ENCODE peak calls at places on chromosome 1, in ten cellular contexts. D is astrocyte; I is GM23248; P is adipocyte; R is IMR-90; N is Caco-2; B is CD8-positive, alpha-beta memory T cell; V is kidney epithelial cell; U is CD4-positive, alpha-beta memory T cell; G is stomach. H is an unnamed sample.
A peak's percentile ranks its signal among the peaks of the same experiment; 100 is the strongest.

GRCh38 chr1:184792450-184792969 is 37.9 kb upstream of the EDEM3 start:
- DNase-seq in U (no peak), B (no peak), R (peak; percentile 99), G (peak; percentile 94), V (peak; percentile 93), D (peak; percentile 98), N (no peak), P (peak; percentile 84), I (peak; percentile 99), H (peak; percentile 73)

GRCh38 chr1:7280257-7280656 is 490.8 kb upstream of the VAMP3 start:
- DNase-seq in I (no peak), U (no peak), N (no peak), P (no peak), D (no peak), R (no peak), G (no peak), B (no peak), V (no peak), H (no peak)

GRCh38 chr1:110150330-110151174 is at the start of gene SLC6A17:
- DNase-seq in B (no peak), V (no peak), P (peak; percentile 69), D (peak; percentile 35), U (no peak), I (peak; percentile 91), N (no peak), R (peak; percentile 68), G (no peak), H (no peak)

GRCh38 chr1:61446531-61446991 is 278.4 kb downstream of the TM2D1 start:
- DNase-seq in R (no peak), B (no peak), D (peak; percentile 48), U (no peak), I (no peak), P (no peak), V (peak; percentile 51), G (no peak), N (no peak), H (no peak)

GRCh38 chr1:165414620-165415019 is 30.3 kb downstream of the RXRG start:
- DNase-seq in D (no peak), B (no peak), N (no peak), R (no peak), P (no peak), U (no peak), G (no peak), I (no peak), V (no peak), H (no peak)

GRCh38 chr1:25922633-25923567 is 16.7 kb upstream of the STMN1 start:
- DNase-seq in V (peak; percentile 21), I (peak; percentile 63), P (peak; percentile 52), U (peak; percentile 60), R (no peak), N (peak; percentile 50), B (peak; percentile 52), G (peak; percentile 30), D (peak; percentile 33), H (peak; percentile 71)

GRCh38 chr1:241716915-241717651 is 65.0 kb downstream of the WDR64 start:
- DNase-seq in V (no peak), N (no peak), I (peak; percentile 76), G (no peak), U (no peak), P (peak; percentile 11), D (peak; percentile 3), B (no peak), R (no peak), H (no peak)

GRCh38 chr1:236742421-236743160 is 52.5 kb upstream of the MTR start:
- DNase-seq in V (no peak), G (no peak), R (no peak), D (no peak), N (no peak), I (no peak), B (no peak), P (no peak), U (no peak), H (no peak)

GRCh38 chr1:150479370-150479769 is 7.8 kb upstream of the TARS2 start:
- DNase-seq in V (no peak), N (no peak), D (no peak), B (no peak), P (no peak), G (no peak), I (no peak), U (no peak), R (no peak), H (no peak)

GRCh38 chr1:150476754-150477153 is 10.5 kb upstream of the TARS2 start:
- DNase-seq in D (no peak), I (no peak), P (no peak), B (no peak), U (no peak), V (no peak), R (no peak), N (no peak), G (no peak), H (no peak)

GRCh38 chr1:150477320-150477719 is 9.9 kb upstream of the TARS2 start:
- DNase-seq in N (no peak), V (no peak), G (no peak), P (no peak), R (no peak), I (no peak), U (no peak), B (no peak), D (no peak), H (peak; percentile 40)

GRCh38 chr1:150477733-150478132 is 9.5 kb upstream of the TARS2 start:
- DNase-seq in N (no peak), B (no peak), P (peak; percentile 24), R (peak; percentile 85), V (no peak), U (no peak), D (peak; percentile 32), G (no peak), I (peak; percentile 18), H (no peak)

DNA sequence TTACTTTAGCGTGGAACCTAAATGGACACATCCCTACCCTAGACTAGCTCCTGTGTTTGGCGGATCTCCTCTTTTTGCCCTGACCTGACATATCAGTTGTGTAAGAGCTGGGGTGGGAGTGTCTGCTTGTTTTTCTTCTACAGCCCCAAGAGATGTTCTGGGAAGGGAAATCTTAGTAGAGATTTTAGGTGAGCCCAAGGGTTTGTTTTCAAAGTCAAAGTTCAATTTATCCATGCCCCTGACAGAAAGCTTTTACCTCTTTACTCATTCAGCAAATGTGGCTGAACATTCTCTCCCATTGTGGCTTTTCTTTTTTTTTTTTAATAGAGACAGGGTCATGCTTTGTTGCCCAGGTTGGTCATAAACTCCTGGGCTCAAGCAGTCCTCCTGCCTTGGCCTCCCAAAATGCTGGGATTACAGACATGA is 7.3 kb upstream of the TARS2 start:
- DNase-seq in P (no peak), I (no peak), D (no peak), G (no peak), R (no peak), B (no peak), U (no peak), V (no peak), N (no peak), H (no peak)
- H3K36me3 ChIP-seq in P (no peaks in the 10 kb centered on the region), I (no peaks in the 10 kb centered on the region), D (no peaks in the 10 kb centered on the region), G (no peaks in the 10 kb centered on the region), R (no peaks in the 10 kb centered on the region), B (no peaks in the 10 kb centered on the region), U (no peaks in the 10 kb centered on the region), V (no peaks in the 10 kb centered on the region), N (no peaks in the 10 kb centered on the region), H (no peaks in the 10 kb centered on the region)

GRCh38 chr1:10106241-10106640 is 73.5 kb downstream of the UBE4B start:
- DNase-seq in D (no peak), U (no peak), V (no peak), I (no peak), B (no peak), R (no peak), P (no peak), G (no peak), N (no peak), H (no peak)

GRCh38 chr1:10107985-10108663 is 75.4 kb downstream of the UBE4B start:
- DNase-seq in I (peak; percentile 69), P (peak; percentile 65), R (peak; percentile 85), V (peak; percentile 85), B (no peak), D (peak; percentile 98), N (no peak), G (no peak), U (no peak), H (no peak)

GRCh38 chr1:10105484-10105883 is 72.7 kb downstream of the UBE4B start:
- DNase-seq in N (no peak), I (no peak), R (no peak), P (no peak), V (no peak), G (no peak), U (no peak), D (no peak), B (no peak), H (peak; percentile 58)

GRCh38 chr1:10108948-10109347 is 76.2 kb downstream of the UBE4B start:
- DNase-seq in R (no peak), D (no peak), I (no peak), P (no peak), G (no peak), V (no peak), B (no peak), U (no peak), N (no peak), H (no peak)

DNA sequence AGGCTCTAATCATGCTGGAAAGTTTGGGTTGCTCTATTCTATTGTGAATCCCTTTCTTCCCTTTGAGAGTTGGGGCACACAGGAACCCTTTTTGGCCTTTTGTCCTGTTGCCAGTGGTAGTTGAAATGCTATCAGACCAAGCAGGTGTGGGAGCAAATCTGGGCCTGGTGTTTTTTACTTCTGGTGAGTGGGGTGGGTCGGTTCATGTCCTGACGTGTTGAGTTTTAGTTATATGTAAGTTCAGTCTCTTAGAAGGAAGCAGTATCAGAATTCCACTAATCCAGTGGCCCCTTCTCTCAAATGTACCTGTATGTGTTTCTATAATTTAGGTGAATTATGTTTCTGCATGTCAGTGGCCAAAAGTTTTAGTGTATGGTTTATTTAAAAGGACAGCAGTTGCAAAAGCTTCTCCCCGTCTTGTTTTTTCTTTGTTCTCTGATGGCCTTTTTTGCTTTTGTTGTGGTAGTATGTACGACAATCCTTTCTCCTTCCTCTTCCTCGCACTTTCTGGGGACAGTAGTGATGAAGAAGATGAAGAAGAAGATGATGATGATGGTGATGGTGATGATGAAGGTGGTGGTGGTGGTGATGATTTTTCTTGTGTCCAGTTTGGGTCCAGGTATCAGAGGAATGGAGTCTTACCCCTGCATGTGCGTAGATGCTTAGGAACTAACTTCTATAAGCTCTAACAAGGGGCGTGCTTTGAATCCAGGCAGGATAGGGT is 74.2 kb downstream of the UBE4B start:
- DNase-seq in B (no peak), U (no peak), N (no peak), G (no peak), D (no peak), R (no peak), V (no peak), P (no peak), I (no peak), H (no peak)
- H3K36me3 ChIP-seq in B (peaks cover 19% of the 10 kb centered on the region), U (peaks cover 51% of the 10 kb centered on the region), N (no peaks in the 10 kb centered on the region), G (peaks cover 94% of the 10 kb centered on the region), D (peaks cover 12% of the 10 kb centered on the region), R (peaks cover 30% of the 10 kb centered on the region), V (no peaks in the 10 kb centered on the region), P (peaks cover 55% of the 10 kb centered on the region), I (peaks cover 22% of the 10 kb centered on the region), H (no peaks in the 10 kb centered on the region)

DNA sequence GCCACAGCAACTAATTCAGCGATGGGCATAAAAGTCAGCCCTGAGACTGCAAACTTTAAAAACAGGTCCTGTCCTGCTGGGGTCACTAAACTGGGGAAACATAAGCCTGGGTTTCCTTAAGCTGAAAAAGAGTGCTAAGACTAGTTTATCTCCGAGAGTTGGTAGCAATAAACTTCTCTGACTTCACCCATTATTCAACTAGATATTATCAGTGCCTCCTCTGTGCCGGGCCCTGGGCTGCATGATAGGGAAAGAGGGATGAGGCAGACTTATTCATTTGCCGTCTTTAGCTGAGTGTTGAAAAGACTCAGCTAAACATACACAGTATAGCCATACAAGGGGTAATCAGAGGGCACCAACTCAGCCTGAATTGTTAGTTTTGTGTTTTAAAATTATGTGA is 33.0 kb downstream of the AK2 start:
- DNase-seq in I (no peak), P (no peak), G (no peak), V (no peak), D (no peak), U (no peak), B (no peak), N (no peak), R (no peak), H (no peak)
- H3K36me3 ChIP-seq in I (no peaks in the 10 kb centered on the region), P (peaks cover 12% of the 10 kb centered on the region), G (peaks cover 7% of the 10 kb centered on the region), V (no peaks in the 10 kb centered on the region), D (no peaks in the 10 kb centered on the region), U (peaks cover 8% of the 10 kb centered on the region), B (peaks cover 11% of the 10 kb centered on the region), N (no peaks in the 10 kb centered on the region), R (peaks cover 7% of the 10 kb centered on the region), H (peaks cover 14% of the 10 kb centered on the region)

DNA sequence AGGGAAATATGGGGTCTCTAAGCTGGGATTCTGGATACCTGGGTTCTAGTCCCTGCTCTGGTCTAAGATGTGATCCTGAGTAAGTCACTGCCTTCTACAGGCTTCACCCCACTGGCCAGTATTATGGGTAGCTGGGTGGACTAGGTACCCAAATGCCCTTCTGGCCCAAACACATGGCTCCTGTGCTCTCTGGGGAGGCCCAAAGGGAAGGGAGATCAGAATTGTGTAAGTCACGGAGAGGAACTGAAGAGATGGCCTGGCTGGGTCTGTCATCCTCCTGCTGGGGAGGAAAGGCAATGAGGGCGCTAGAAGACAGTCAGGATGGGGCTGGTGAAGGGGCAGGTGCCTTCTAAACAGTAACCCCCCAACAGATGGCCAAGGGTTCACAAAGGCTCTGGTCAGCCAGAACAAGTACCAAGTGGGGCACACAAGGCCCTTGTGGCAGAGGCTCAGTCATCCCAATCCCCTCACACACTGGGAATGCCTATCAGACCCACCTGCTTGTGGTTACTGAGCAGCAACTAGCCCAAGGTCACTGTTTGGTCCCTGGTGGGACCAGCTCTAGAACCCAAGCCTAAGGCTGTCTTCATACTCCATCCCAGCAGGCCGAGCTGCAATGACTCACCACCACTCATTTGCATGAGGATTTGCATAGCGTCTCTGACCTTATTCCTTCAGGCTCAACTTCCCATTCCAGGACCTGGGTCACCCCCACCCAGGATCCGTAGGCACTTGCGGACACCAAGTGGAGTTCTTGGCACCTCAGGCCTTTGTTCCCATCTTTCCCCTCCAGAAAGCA is 9.2 kb downstream of the MEF2D start:
- DNase-seq in D (no peak), P (no peak), N (no peak), I (peak; percentile 35), R (no peak), B (no peak), U (no peak), V (no peak), G (no peak), H (no peak)
- H3K36me3 ChIP-seq in D (no peaks in the 10 kb centered on the region), P (peaks cover 10% of the 10 kb centered on the region), N (peaks cover 1% of the 10 kb centered on the region), I (no peaks in the 10 kb centered on the region), R (peaks cover 5% of the 10 kb centered on the region), B (peaks cover 6% of the 10 kb centered on the region), U (peaks cover 7% of the 10 kb centered on the region), V (no peaks in the 10 kb centered on the region), G (peaks cover 18% of the 10 kb centered on the region), H (peaks cover 13% of the 10 kb centered on the region)